ENCODE peak calls at places on chromosomes 13 and 19, in seven cellular contexts. One of them, this sample, is unnamed.

GRCh38 chr19:53519431-53519830 is 18.5 kb upstream of the ZNF331 start:
- DNase-seq in brain microvascular endothelial cell: no peak
- DNase-seq in AG04450: no peak
- DNase-seq in fibroblast of pulmonary artery: no peak
- DNase-seq in HFFc6: no peak
- DNase-seq in choroid plexus epithelial cell: peak
- DNase-seq in GM20000: no peak
- DNase-seq in this sample: no peak

GRCh38 chr13:30107126-30107525 is 200.2 kb downstream of the KATNAL1 start:
- DNase-seq in choroid plexus epithelial cell: no peak
- DNase-seq in brain microvascular endothelial cell: no peak
- DNase-seq in fibroblast of pulmonary artery: no peak
- DNase-seq in GM20000: no peak
- DNase-seq in HFFc6: no peak
- DNase-seq in AG04450: no peak
- DNase-seq in this sample: no peak

GRCh38 chr19:1511989-1512338 is 855 bp downstream of the ADAMTSL5 start:
- DNase-seq in brain microvascular endothelial cell: no peak
- DNase-seq in AG04450: no peak
- DNase-seq in GM20000: no peak
- DNase-seq in choroid plexus epithelial cell: no peak
- DNase-seq in fibroblast of pulmonary artery: no peak
- DNase-seq in HFFc6: no peak
- DNase-seq in this sample: no peak

GRCh38 chr13:48231080-48231479 is 1.9 kb upstream of the ITM2B start:
- DNase-seq in GM20000: no peak
- DNase-seq in HFFc6: no peak
- DNase-seq in fibroblast of pulmonary artery: peak
- DNase-seq in brain microvascular endothelial cell: no peak
- DNase-seq in choroid plexus epithelial cell: peak
- DNase-seq in AG04450: no peak
- DNase-seq in this sample: peak

GRCh38 chr19:28727133-28727834 is 485.7 kb downstream of the UQCRFS1 start:
- DNase-seq in AG04450: no peak
- DNase-seq in GM20000: peak
- DNase-seq in brain microvascular endothelial cell: no peak
- DNase-seq in HFFc6: no peak
- DNase-seq in fibroblast of pulmonary artery: peak
- DNase-seq in choroid plexus epithelial cell: peak
- DNase-seq in this sample: no peak

GRCh38 chr19:39145180-39145953 is 19.8 kb downstream of the PAK4 start:
- DNase-seq in choroid plexus epithelial cell: no peak
- DNase-seq in AG04450: no peak
- DNase-seq in brain microvascular endothelial cell: no peak
- DNase-seq in fibroblast of pulmonary artery: no peak
- DNase-seq in HFFc6: no peak
- DNase-seq in GM20000: no peak
- DNase-seq in this sample: peak

GRCh38 chr19:46192990-46193650 is 36.4 kb upstream of the IGFL1 start:
- DNase-seq in GM20000: no peak
- DNase-seq in AG04450: no peak
- DNase-seq in HFFc6: peak
- DNase-seq in brain microvascular endothelial cell: peak
- DNase-seq in choroid plexus epithelial cell: peak
- DNase-seq in fibroblast of pulmonary artery: peak
- DNase-seq in this sample: peak

GRCh38 chr13:47611664-47612288 is 389.3 kb downstream of the SUCLA2 start:
- DNase-seq in choroid plexus epithelial cell: no peak
- DNase-seq in HFFc6: no peak
- DNase-seq in AG04450: peak
- DNase-seq in GM20000: no peak
- DNase-seq in fibroblast of pulmonary artery: no peak
- DNase-seq in brain microvascular endothelial cell: peak
- DNase-seq in this sample: peak

GRCh38 chr13:68199271-68199670 is 969.1 kb upstream of the PCDH9 start:
- DNase-seq in AG04450: no peak
- DNase-seq in choroid plexus epithelial cell: no peak
- DNase-seq in GM20000: no peak
- DNase-seq in brain microvascular endothelial cell: no peak
- DNase-seq in fibroblast of pulmonary artery: no peak
- DNase-seq in HFFc6: no peak
- DNase-seq in this sample: no peak

GRCh38 chr19:51807111-51807701 is 12.2 kb downstream of the FPR3 start:
- DNase-seq in brain microvascular endothelial cell: peak
- DNase-seq in fibroblast of pulmonary artery: peak
- DNase-seq in choroid plexus epithelial cell: peak
- DNase-seq in GM20000: no peak
- DNase-seq in AG04450: no peak
- DNase-seq in HFFc6: peak
- DNase-seq in this sample: peak

GRCh38 chr13:99990045-99990977 is 8.7 kb downstream of the ZIC2 start:
- DNase-seq in GM20000: no peak
- DNase-seq in fibroblast of pulmonary artery: no peak
- DNase-seq in choroid plexus epithelial cell: peak
- DNase-seq in brain microvascular endothelial cell: no peak
- DNase-seq in AG04450: no peak
- DNase-seq in HFFc6: no peak
- DNase-seq in this sample: peak

DNA sequence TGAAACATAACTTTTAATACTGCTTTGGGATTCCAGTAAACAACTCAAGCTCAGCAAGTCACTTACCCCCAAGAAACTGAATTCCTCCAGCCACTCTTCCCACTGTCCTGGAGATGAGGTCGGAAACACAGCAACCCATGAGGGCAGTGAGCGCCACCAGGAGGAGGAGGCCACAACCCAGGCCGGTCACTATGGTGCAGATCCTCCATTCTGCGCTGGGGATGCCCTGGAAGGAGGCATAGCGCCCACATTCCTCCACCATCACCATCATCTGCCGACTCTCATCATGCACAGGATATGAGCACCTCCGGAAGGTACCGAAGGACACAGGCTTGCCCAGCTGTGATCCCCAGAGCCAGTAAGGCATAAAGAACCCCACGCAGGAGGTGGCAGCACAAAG is 2.2 kb downstream of the LHFPL6 start:
- DNase-seq in brain microvascular endothelial cell: peak
- DNase-seq in fibroblast of pulmonary artery: peak
- DNase-seq in choroid plexus epithelial cell: peak
- DNase-seq in GM20000: no peak
- DNase-seq in HFFc6: no peak
- DNase-seq in AG04450: no peak
- DNase-seq in this sample: peak
- TF ChIP-seq CTCF in brain microvascular endothelial cell: peak
- TF ChIP-seq CTCF in fibroblast of pulmonary artery: peak
- TF ChIP-seq CTCF in choroid plexus epithelial cell: peak
- TF ChIP-seq CTCF in GM20000: no peak
- TF ChIP-seq CTCF in HFFc6: peak
- TF ChIP-seq CTCF in AG04450: peak
- TF ChIP-seq CTCF in this sample: peak

DNA sequence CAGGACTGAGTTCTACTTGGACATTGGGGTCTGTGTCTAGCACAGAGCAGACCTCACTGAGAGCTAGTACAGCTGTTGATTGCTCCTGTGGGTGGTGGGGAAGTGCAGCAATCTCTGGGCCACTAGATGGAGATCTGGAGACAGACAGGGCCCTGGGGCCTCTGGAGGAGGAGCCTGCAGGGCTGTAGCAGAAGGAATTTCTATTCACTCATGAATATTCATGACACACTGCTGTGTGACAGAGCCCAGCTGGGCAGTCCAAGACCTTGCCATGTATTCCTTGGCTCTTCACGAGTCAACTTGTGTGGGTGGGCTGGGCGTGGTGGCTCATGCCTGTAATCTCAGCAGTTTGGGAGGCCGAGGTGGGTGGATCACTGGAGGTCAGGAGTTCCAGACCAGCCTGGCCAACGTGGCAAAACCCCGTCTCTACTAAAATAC is 37.5 kb downstream of the SUGP2 start:
- DNase-seq in choroid plexus epithelial cell: peak
- DNase-seq in brain microvascular endothelial cell: peak
- DNase-seq in GM20000: peak
- DNase-seq in HFFc6: peak
- DNase-seq in fibroblast of pulmonary artery: peak
- DNase-seq in AG04450: peak
- DNase-seq in this sample: peak
- TF ChIP-seq CTCF in choroid plexus epithelial cell: peak
- TF ChIP-seq CTCF in brain microvascular endothelial cell: peak
- TF ChIP-seq CTCF in GM20000: peak
- TF ChIP-seq CTCF in HFFc6: peak
- TF ChIP-seq CTCF in fibroblast of pulmonary artery: peak
- TF ChIP-seq CTCF in AG04450: peak
- TF ChIP-seq CTCF in this sample: peak

DNA sequence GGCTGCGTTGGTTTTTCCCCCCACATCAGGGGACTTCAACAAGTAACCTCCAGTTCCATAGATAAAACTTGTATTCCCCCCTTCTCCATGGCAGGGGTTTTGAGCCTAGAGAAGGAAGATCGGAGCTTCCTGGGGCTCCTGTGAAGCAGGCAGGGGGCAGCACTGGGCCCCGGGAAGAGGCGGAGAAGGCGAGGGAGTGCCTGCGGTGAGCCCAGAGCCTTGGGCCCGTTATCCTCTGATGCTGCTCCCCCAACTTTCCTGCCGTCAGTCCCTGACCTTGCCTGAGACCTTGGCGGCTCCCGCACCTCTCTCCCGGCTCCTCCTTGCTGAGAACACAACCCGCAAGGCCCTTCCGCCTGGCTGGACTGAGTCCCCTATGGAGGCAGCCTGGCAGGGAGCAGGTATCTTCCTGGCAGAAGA is 2.5 kb downstream of the LIPE start:
- DNase-seq in GM20000: no peak
- DNase-seq in choroid plexus epithelial cell: no peak
- DNase-seq in HFFc6: no peak
- DNase-seq in AG04450: no peak
- DNase-seq in fibroblast of pulmonary artery: no peak
- DNase-seq in brain microvascular endothelial cell: no peak
- DNase-seq in this sample: no peak
- TF ChIP-seq CTCF in GM20000: no peak
- TF ChIP-seq CTCF in choroid plexus epithelial cell: peak
- TF ChIP-seq CTCF in HFFc6: peak
- TF ChIP-seq CTCF in AG04450: peak
- TF ChIP-seq CTCF in fibroblast of pulmonary artery: peak
- TF ChIP-seq CTCF in brain microvascular endothelial cell: peak
- TF ChIP-seq CTCF in this sample: no peak

DNA sequence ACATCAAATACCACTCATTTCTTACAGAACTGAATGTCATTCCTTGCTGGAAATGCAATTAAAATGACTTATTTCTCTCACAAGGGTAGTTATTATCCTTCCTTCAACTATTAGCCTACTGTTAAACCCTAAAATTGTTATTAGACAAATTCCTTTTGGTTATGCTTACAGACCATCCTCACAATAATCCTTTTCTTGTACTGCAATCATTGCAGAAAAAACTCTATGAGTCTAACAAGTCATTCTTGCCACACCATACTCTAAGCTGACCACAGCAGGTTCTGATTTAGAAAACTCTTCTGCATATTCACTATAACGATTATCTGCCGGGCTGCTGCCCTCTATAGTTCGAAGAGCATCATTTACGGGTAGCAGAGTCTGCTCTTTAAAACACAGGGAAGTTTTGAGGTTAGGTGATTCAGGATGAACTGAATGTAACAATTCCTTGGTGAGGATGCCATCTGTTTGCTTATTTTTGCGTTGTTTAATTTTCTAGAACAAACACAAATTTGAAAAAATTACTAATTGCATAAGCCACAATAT is 38.2 kb downstream of the MTMR6 start:
- DNase-seq in HFFc6: peak
- DNase-seq in choroid plexus epithelial cell: peak
- DNase-seq in brain microvascular endothelial cell: peak
- DNase-seq in GM20000: peak
- DNase-seq in fibroblast of pulmonary artery: peak
- DNase-seq in AG04450: no peak
- DNase-seq in this sample: peak
- TF ChIP-seq CTCF in HFFc6: peak
- TF ChIP-seq CTCF in choroid plexus epithelial cell: peak
- TF ChIP-seq CTCF in brain microvascular endothelial cell: peak
- TF ChIP-seq CTCF in GM20000: peak
- TF ChIP-seq CTCF in fibroblast of pulmonary artery: peak
- TF ChIP-seq CTCF in AG04450: peak
- TF ChIP-seq CTCF in this sample: peak

GRCh38 chr13:97439196-97439595 is 5.2 kb downstream of the RAP2A start:
- DNase-seq in choroid plexus epithelial cell: peak
- DNase-seq in brain microvascular endothelial cell: no peak
- DNase-seq in fibroblast of pulmonary artery: peak
- DNase-seq in GM20000: no peak
- DNase-seq in AG04450: no peak
- DNase-seq in HFFc6: no peak
- DNase-seq in this sample: no peak
- TF ChIP-seq CTCF in choroid plexus epithelial cell: no peak
- TF ChIP-seq CTCF in brain microvascular endothelial cell: no peak
- TF ChIP-seq CTCF in fibroblast of pulmonary artery: no peak
- TF ChIP-seq CTCF in GM20000: no peak
- TF ChIP-seq CTCF in AG04450: no peak
- TF ChIP-seq CTCF in HFFc6: no peak
- TF ChIP-seq CTCF in this sample: no peak

DNA sequence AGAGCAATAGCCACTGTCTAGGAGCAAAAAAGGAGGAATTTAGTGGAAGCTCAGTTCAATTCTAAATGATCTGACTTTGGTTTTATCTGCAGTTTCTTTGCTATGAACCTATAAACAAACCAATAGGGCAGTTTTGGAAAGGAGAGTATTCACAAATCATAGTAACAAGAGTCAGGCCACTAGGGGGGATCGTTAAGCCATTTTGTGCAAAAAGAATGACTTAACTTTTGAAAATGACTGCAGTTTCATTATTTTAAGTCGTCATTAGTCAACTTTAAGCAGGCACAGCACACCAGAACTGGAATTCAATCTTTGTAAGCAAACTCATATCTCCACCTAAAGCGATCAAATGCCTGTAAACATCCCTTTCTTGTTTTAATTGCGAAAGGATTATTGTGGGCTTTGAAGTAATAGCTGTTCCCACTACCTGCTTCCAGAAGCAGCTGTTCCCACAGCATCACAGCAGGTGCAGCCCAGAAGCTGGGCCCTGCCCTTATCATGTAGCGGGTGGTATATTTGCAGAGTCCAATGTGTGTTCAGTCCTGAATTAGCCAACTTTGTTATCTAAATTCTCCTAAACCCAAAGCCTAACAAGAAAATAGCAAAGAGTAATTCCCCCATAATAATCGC is 51.5 kb downstream of the SOX21 start:
- DNase-seq in brain microvascular endothelial cell: peak
- DNase-seq in AG04450: no peak
- DNase-seq in choroid plexus epithelial cell: peak
- DNase-seq in HFFc6: peak
- DNase-seq in GM20000: peak
- DNase-seq in fibroblast of pulmonary artery: peak
- DNase-seq in this sample: peak
- TF ChIP-seq CTCF in brain microvascular endothelial cell: peak
- TF ChIP-seq CTCF in AG04450: peak
- TF ChIP-seq CTCF in choroid plexus epithelial cell: peak
- TF ChIP-seq CTCF in HFFc6: peak
- TF ChIP-seq CTCF in GM20000: peak
- TF ChIP-seq CTCF in fibroblast of pulmonary artery: peak
- TF ChIP-seq CTCF in this sample: peak

GRCh38 chr19:16628183-16628983 is at the start of gene MED26:
- DNase-seq in GM20000: peak
- DNase-seq in choroid plexus epithelial cell: peak
- DNase-seq in HFFc6: peak
- DNase-seq in AG04450: peak
- DNase-seq in brain microvascular endothelial cell: peak
- DNase-seq in fibroblast of pulmonary artery: peak
- DNase-seq in this sample: peak
- TF ChIP-seq CTCF in GM20000: no peak
- TF ChIP-seq CTCF in choroid plexus epithelial cell: no peak
- TF ChIP-seq CTCF in HFFc6: peak
- TF ChIP-seq CTCF in AG04450: no peak
- TF ChIP-seq CTCF in brain microvascular endothelial cell: no peak
- TF ChIP-seq CTCF in fibroblast of pulmonary artery: no peak
- TF ChIP-seq CTCF in this sample: no peak

This sample was measured in astrocyte of the spinal cord.